ENCODE peak calls at places on chromosomes 3 and 15, in five cellular contexts. Y is GM12865, S is sigmoid colon, G is right cardiac atrium, M is IMR-90. H is an unnamed sample.
A peak's percentile ranks its signal among the peaks of the same experiment; 100 is the strongest.

GRCh38 chr3:151544164-151544548 is 83.3 kb upstream of the IGSF10 start:
- DNase-seq in S (no peak), Y (no peak), M (no peak), G (no peak), H (no peak)

GRCh38 chr15:36517758-36518157 is 61.7 kb upstream of the CDIN1 start:
- DNase-seq in M (no peak), Y (peak; percentile 41), S (no peak), G (no peak), H (no peak)

GRCh38 chr15:92074646-92075045 is 221.1 kb downstream of the SLCO3A1 start:
- DNase-seq in M (peak; percentile 44), G (peak; percentile 63), S (no peak), Y (no peak), H (no peak)

GRCh38 chr3:100402150-100402706 is 889 bp downstream of the LNP1 start:
- DNase-seq in S (no peak), G (no peak), M (peak; percentile 56), Y (peak; percentile 35), H (no peak)

GRCh38 chr3:37974121-37974927 is 16.3 kb upstream of the VILL start:
- DNase-seq in G (peak; percentile 60), S (no peak), Y (peak; percentile 76), M (peak; percentile 48), H (peak; percentile 42)

GRCh38 chr15:26712350-26712749 is 60.5 kb downstream of the GABRB3 start:
- DNase-seq in S (no peak), M (no peak), Y (no peak), G (no peak), H (no peak)

GRCh38 chr3:121574449-121574848 is 6.7 kb downstream of the ARGFX start:
- DNase-seq in M (peak; percentile 24), Y (no peak), G (no peak), S (no peak), H (no peak)

GRCh38 chr3:16548721-16549120 is 35.2 kb upstream of the RFTN1 start:
- DNase-seq in M (peak; percentile 85), S (no peak), G (no peak), Y (no peak), H (no peak)

GRCh38 chr3:52361454-52361853 is 45.3 kb downstream of the DNAH1 start:
- DNase-seq in G (peak; percentile 6), M (no peak), Y (no peak), S (no peak), H (no peak)

GRCh38 chr3:105173972-105174371 is 192.7 kb upstream of the ALCAM start:
- DNase-seq in G (no peak), S (no peak), Y (no peak), M (no peak), H (no peak)

GRCh38 chr15:39300451-39301153 is 280.3 kb upstream of the THBS1 start:
- DNase-seq in S (no peak), G (no peak), M (peak; percentile 66), Y (no peak), H (no peak)

GRCh38 chr3:48472673-48472922 is 26.1 kb downstream of the ATRIP start:
- DNase-seq in Y (no peak), S (no peak), G (peak; percentile 49), M (no peak), H (no peak)

GRCh38 chr3:42704136-42704841 is 1.7 kb upstream of the HHATL start:
- DNase-seq in M (no peak), S (no peak), Y (no peak), G (no peak), H (no peak)

GRCh38 chr3:139217633-139218032 is 126.2 kb upstream of the MRPS22 start:
- DNase-seq in G (no peak), S (no peak), M (no peak), Y (no peak), H (no peak)

GRCh38 chr3:22982981-22983582 is 220.0 kb upstream of the UBE2E2 start:
- DNase-seq in S (no peak), M (no peak), G (no peak), Y (no peak), H (no peak)

GRCh38 chr3:176663819-176664218 is 533.5 kb downstream of the TBL1XR1 start:
- DNase-seq in S (no peak), M (peak; percentile 66), G (no peak), Y (peak; percentile 4), H (no peak)